ENCODE peak calls at places on chromosomes 12 and 14, in four cellular contexts. One of them, this sample, is unnamed.

GRCh38 chr14:73239463-73240241 is 2.3 kb downstream of the PAPLN start:
- DNase-seq in cardiac fibroblast: peak
- DNase-seq in stimulated activated CD4-positive, alpha-beta T cell treated with anti-CD3 and anti-CD28 coated beads, TNF-alpha, amount 100 ng/mL, for 1 hour: no peak
- DNase-seq in EH: peak
- DNase-seq in this sample: no peak

GRCh38 chr12:68013181-68013580 is 23.9 kb downstream of the IFNG-AS1 start:
- DNase-seq in cardiac fibroblast: no peak
- DNase-seq in stimulated activated CD4-positive, alpha-beta T cell treated with anti-CD3 and anti-CD28 coated beads, TNF-alpha, amount 100 ng/mL, for 1 hour: no peak
- DNase-seq in EH: no peak
- DNase-seq in this sample: no peak

GRCh38 chr12:71967176-71967575 is 28.5 kb downstream of the TPH2 start:
- DNase-seq in cardiac fibroblast: no peak
- DNase-seq in stimulated activated CD4-positive, alpha-beta T cell treated with anti-CD3 and anti-CD28 coated beads, TNF-alpha, amount 100 ng/mL, for 1 hour: no peak
- DNase-seq in EH: no peak
- DNase-seq in this sample: no peak

GRCh38 chr14:100019156-100019882 is 45.9 kb upstream of the EVL start:
- DNase-seq in cardiac fibroblast: peak
- DNase-seq in stimulated activated CD4-positive, alpha-beta T cell treated with anti-CD3 and anti-CD28 coated beads, TNF-alpha, amount 100 ng/mL, for 1 hour: no peak
- DNase-seq in EH: no peak
- DNase-seq in this sample: no peak

GRCh38 chr14:50954811-50955372 is 10.6 kb upstream of the PYGL start:
- DNase-seq in cardiac fibroblast: peak
- DNase-seq in stimulated activated CD4-positive, alpha-beta T cell treated with anti-CD3 and anti-CD28 coated beads, TNF-alpha, amount 100 ng/mL, for 1 hour: no peak
- DNase-seq in EH: peak
- DNase-seq in this sample: no peak

GRCh38 chr12:12521923-12522322 is 40.7 kb downstream of the DUSP16 start:
- DNase-seq in cardiac fibroblast: no peak
- DNase-seq in stimulated activated CD4-positive, alpha-beta T cell treated with anti-CD3 and anti-CD28 coated beads, TNF-alpha, amount 100 ng/mL, for 1 hour: no peak
- DNase-seq in EH: no peak
- DNase-seq in this sample: no peak

GRCh38 chr12:79935624-79936040 is 735 bp upstream of the PPP1R12A start:
- DNase-seq in cardiac fibroblast: peak
- DNase-seq in stimulated activated CD4-positive, alpha-beta T cell treated with anti-CD3 and anti-CD28 coated beads, TNF-alpha, amount 100 ng/mL, for 1 hour: no peak
- DNase-seq in EH: peak
- DNase-seq in this sample: peak

GRCh38 chr14:65937079-65937803 is 524.7 kb downstream of the FUT8 start:
- DNase-seq in cardiac fibroblast: no peak
- DNase-seq in stimulated activated CD4-positive, alpha-beta T cell treated with anti-CD3 and anti-CD28 coated beads, TNF-alpha, amount 100 ng/mL, for 1 hour: no peak
- DNase-seq in EH: no peak
- DNase-seq in this sample: no peak

GRCh38 chr12:3293013-3293412 is 198.0 kb upstream of the PRMT8 start:
- DNase-seq in cardiac fibroblast: no peak
- DNase-seq in stimulated activated CD4-positive, alpha-beta T cell treated with anti-CD3 and anti-CD28 coated beads, TNF-alpha, amount 100 ng/mL, for 1 hour: no peak
- DNase-seq in EH: no peak
- DNase-seq in this sample: no peak

GRCh38 chr12:132946507-132946820 is 9.6 kb downstream of the ZNF605 start:
- DNase-seq in cardiac fibroblast: no peak
- DNase-seq in stimulated activated CD4-positive, alpha-beta T cell treated with anti-CD3 and anti-CD28 coated beads, TNF-alpha, amount 100 ng/mL, for 1 hour: no peak
- DNase-seq in EH: no peak
- DNase-seq in this sample: no peak

GRCh38 chr12:13362260-13362841 is 165.8 kb downstream of the EMP1 start:
- DNase-seq in cardiac fibroblast: peak
- DNase-seq in stimulated activated CD4-positive, alpha-beta T cell treated with anti-CD3 and anti-CD28 coated beads, TNF-alpha, amount 100 ng/mL, for 1 hour: no peak
- DNase-seq in EH: peak
- DNase-seq in this sample: peak

GRCh38 chr12:24596768-24597388 is 352.0 kb downstream of the BCAT1 start:
- DNase-seq in cardiac fibroblast: peak
- DNase-seq in stimulated activated CD4-positive, alpha-beta T cell treated with anti-CD3 and anti-CD28 coated beads, TNF-alpha, amount 100 ng/mL, for 1 hour: no peak
- DNase-seq in EH: peak
- DNase-seq in this sample: peak

GRCh38 chr14:57209561-57209960 is 59.1 kb downstream of the EXOC5 start:
- DNase-seq in cardiac fibroblast: peak
- DNase-seq in stimulated activated CD4-positive, alpha-beta T cell treated with anti-CD3 and anti-CD28 coated beads, TNF-alpha, amount 100 ng/mL, for 1 hour: no peak
- DNase-seq in EH: peak
- DNase-seq in this sample: no peak

This sample was measured in NCI-H2107.